ENCODE peak calls at places on chromosomes 13 and 19, in nine cellular contexts. F is psoas muscle; O is stimulated activated CD8-positive, alpha-beta memory T cell treated with anti-CD3 and anti-CD28 coated beads, Interleukin-2, amount 100 ng/mL, for 1 hour; T is stimulated activated CD4-positive, alpha-beta T cell treated with anti-CD3 and anti-CD28 coated beads, Interleukin-12 subunit alpha, Interleukin-12 subunit beta, amount 100 ng/mL, for 4 hours; R is effector CD4-positive, alpha-beta T cell; Q is esophagus squamous epithelium; H is COR-L47; J is effector memory CD4-positive, alpha-beta T cell; B is mucosa of descending colon. P is an unnamed sample.

GRCh38 chr13:114126789-114127472 is 5.5 kb downstream of the RASA3 start:
- DNase-seq in J (no peak), Q (no peak), R (no peak), T (no peak), H (no peak), F (peak), B (peak), O (no peak), P (no peak)

GRCh38 chr13:33793726-33794125 is 24.2 kb upstream of the RFC3 start:
- DNase-seq in R (no peak), J (no peak), H (no peak), Q (no peak), B (no peak), T (no peak), O (no peak), F (no peak), P (no peak)

GRCh38 chr19:15369594-15369891 is 10.0 kb downstream of the AKAP8 start:
- DNase-seq in R (no peak), B (no peak), O (no peak), T (no peak), F (peak), H (no peak), J (no peak), Q (no peak), P (no peak)

GRCh38 chr19:30431591-30431990 is 59.4 kb downstream of the ZNF536 start:
- DNase-seq in Q (no peak), H (no peak), T (no peak), O (no peak), R (no peak), B (no peak), J (no peak), F (no peak), P (no peak)

GRCh38 chr13:60933638-60934037 is 482.0 kb downstream of the PCDH20 start:
- DNase-seq in Q (no peak), O (no peak), R (no peak), T (no peak), J (no peak), F (no peak), H (no peak), B (no peak), P (no peak)

GRCh38 chr19:19460761-19461265 is 54.5 kb downstream of the TSSK6 start:
- DNase-seq in R (peak), F (peak), T (peak), H (no peak), J (peak), Q (no peak), B (peak), O (peak), P (peak)

GRCh38 chr13:26721251-26721939 is 39.2 kb downstream of the GPR12 start:
- DNase-seq in R (no peak), T (peak), J (no peak), Q (no peak), F (peak), O (no peak), B (peak), H (no peak), P (no peak)

GRCh38 chr13:60164490-60164889 is 762 bp upstream of the DIAPH3 start:
- DNase-seq in H (no peak), J (no peak), Q (no peak), O (no peak), R (no peak), T (no peak), B (no peak), F (no peak), P (no peak)

GRCh38 chr19:50723735-50724521 is 764 bp downstream of the CLEC11A start:
- DNase-seq in T (no peak), H (no peak), Q (no peak), O (no peak), R (no peak), J (no peak), B (no peak), F (no peak), P (no peak)

GRCh38 chr19:14113762-14114414 is 3.7 kb downstream of the PRKACA start:
- DNase-seq in B (peak), O (peak), F (peak), R (peak), T (peak), J (peak), H (no peak), Q (no peak), P (no peak)

GRCh38 chr13:94182185-94182761 is 297.2 kb downstream of the DCT start:
- DNase-seq in J (no peak), Q (no peak), T (no peak), H (no peak), B (no peak), F (no peak), R (no peak), O (no peak), P (no peak)

GRCh38 chr13:51865838-51866237 is 4.1 kb downstream of the CCDC70 start:
- DNase-seq in R (no peak), J (no peak), T (no peak), B (no peak), O (no peak), H (no peak), Q (no peak), F (no peak), P (no peak)

GRCh38 chr19:45471116-45471865 is 3.5 kb downstream of the FOSB start:
- DNase-seq in B (no peak), T (no peak), H (no peak), R (no peak), J (no peak), Q (no peak), F (no peak), O (no peak), P (no peak)

GRCh38 chr13:21638319-21639282 is 32.3 kb upstream of the FGF9 start:
- DNase-seq in H (peak), F (no peak), J (no peak), B (no peak), O (no peak), T (no peak), Q (no peak), R (peak), P (peak)

GRCh38 chr13:40271511-40271910 is 394.9 kb downstream of the FOXO1 start:
- DNase-seq in F (peak), H (no peak), R (no peak), O (no peak), T (no peak), Q (no peak), J (no peak), B (no peak), P (no peak)

GRCh38 chr13:113448885-113449692 is 4.2 kb downstream of the ADPRHL1 start:
- DNase-seq in R (peak), B (peak), Q (no peak), T (no peak), F (peak), J (peak), O (peak), H (peak), P (no peak)

GRCh38 chr13:95288899-95289500 is 12.3 kb downstream of the ABCC4 start:
- DNase-seq in F (no peak), R (no peak), O (no peak), Q (no peak), T (no peak), J (no peak), H (no peak), B (no peak), P (no peak)

GRCh38 chr13:24076124-24076523 is 84.4 kb upstream of the SPATA13 start:
- DNase-seq in R (no peak), F (no peak), Q (no peak), H (no peak), B (no peak), O (no peak), J (no peak), T (no peak), P (no peak)

GRCh38 chr19:55212447-55212846 is 3.1 kb upstream of the PTPRH start:
- DNase-seq in T (peak), F (no peak), R (no peak), J (no peak), O (no peak), B (peak), Q (no peak), H (no peak), P (no peak)

GRCh38 chr19:10290439-10290875 is 705 bp downstream of the ICAM5 start:
- DNase-seq in F (no peak), Q (no peak), H (no peak), B (no peak), O (no peak), T (no peak), R (peak), J (no peak), P (no peak)

GRCh38 chr19:46384396-46384795 is 29.0 kb downstream of the CCDC8 start:
- DNase-seq in Q (no peak), O (no peak), R (no peak), F (no peak), J (no peak), H (no peak), T (no peak), B (no peak), P (no peak)

GRCh38 chr13:44303681-44304432 is 69.8 kb upstream of the SERP2 start:
- DNase-seq in H (peak), F (peak), T (no peak), R (no peak), J (no peak), Q (no peak), O (no peak), B (no peak), P (no peak)

P was measured in GM10248.